ENCODE peak calls at places on chromosomes 16 and 17, in five cellular contexts. U is cardiac muscle cell, T is MM.1S, H is ELF-1, K is left kidney. P is an unnamed sample.

GRCh38 chr17:42913981-42914617 is 13.5 kb downstream of the G6PC1 start:
- DNase-seq in K (no peak), U (no peak), H (no peak), T (no peak), P (no peak)

GRCh38 chr17:72357764-72358365 is 237.0 kb downstream of the SOX9 start:
- DNase-seq in H (no peak), U (no peak), T (no peak), K (no peak), P (no peak)

GRCh38 chr17:39658760-39659159 is 6.4 kb upstream of the TCAP start:
- DNase-seq in K (no peak), U (no peak), T (no peak), H (no peak), P (no peak)

GRCh38 chr17:38333635-38334295 is 10.0 kb downstream of the GPR179 start:
- DNase-seq in K (peak; percentile 72), T (peak; percentile 38), H (peak; percentile 87), U (peak; percentile 29), P (no peak)

GRCh38 chr17:77698903-77699615 is 259.4 kb upstream of the TNRC6C start:
- DNase-seq in H (no peak), T (no peak), K (no peak), U (no peak), P (no peak)

GRCh38 chr17:20983359-20983637 is 59.5 kb downstream of the USP22 start:
- DNase-seq in T (peak; percentile 26), H (no peak), U (no peak), K (no peak), P (no peak)

GRCh38 chr17:55607736-55608341 is 96.6 kb upstream of the SMIM36 start:
- DNase-seq in K (peak; percentile 49), T (no peak), U (peak; percentile 86), H (no peak), P (peak; percentile 79)

GRCh38 chr17:17258998-17259397 is 22.0 kb upstream of the FLCN start:
- DNase-seq in H (no peak), T (no peak), K (no peak), U (no peak), P (no peak)

GRCh38 chr16:30602595-30603277 is 7.5 kb downstream of the ZNF689 start:
- DNase-seq in U (no peak), H (no peak), K (no peak), T (no peak), P (no peak)

GRCh38 chr16:67782567-67783352 is 23.6 kb downstream of the RANBP10 start:
- DNase-seq in K (peak; percentile 8), T (no peak), U (no peak), H (no peak), P (no peak)

GRCh38 chr17:33463887-33464286 is 170.8 kb upstream of the ASIC2 start:
- DNase-seq in T (no peak), H (no peak), K (no peak), U (no peak), P (no peak)

GRCh38 chr17:75749545-75750389 is 15.2 kb downstream of the GALK1 start:
- DNase-seq in T (peak; percentile 75), H (peak; percentile 84), K (peak; percentile 88), U (peak; percentile 80), P (peak; percentile 85)

GRCh38 chr17:64128787-64129514 is 993 bp downstream of the ERN1 start:
- DNase-seq in T (no peak), K (peak; percentile 62), U (peak; percentile 58), H (no peak), P (peak; percentile 47)

GRCh38 chr17:51828901-51829300 is 329.6 kb downstream of the CA10 start:
- DNase-seq in U (no peak), K (no peak), T (no peak), H (no peak), P (no peak)

GRCh38 chr17:67528751-67529436 is 151.8 kb downstream of the PITPNC1 start:
- DNase-seq in K (peak; percentile 94), T (no peak), H (peak; percentile 90), U (peak; percentile 73), P (peak; percentile 85)

GRCh38 chr17:78133971-78134898 is 3.7 kb downstream of the TMC8 start:
- DNase-seq in U (peak; percentile 44), H (peak; percentile 88), K (peak; percentile 85), T (peak; percentile 49), P (peak; percentile 67)

GRCh38 chr16:69703638-69704037 is 22.7 kb downstream of the NQO1 start:
- DNase-seq in H (no peak), U (peak; percentile 65), K (no peak), T (no peak), P (no peak)

GRCh38 chr16:28291651-28292626 is at the start of gene SBK1:
- DNase-seq in T (peak; percentile 86), H (peak; percentile 69), U (peak; percentile 67), K (peak; percentile 92), P (peak; percentile 66)

GRCh38 chr17:13297198-13297597 is 279.4 kb upstream of the ELAC2 start:
- DNase-seq in T (no peak), H (no peak), U (no peak), K (no peak), P (no peak)

GRCh38 chr17:1252203-1252608 is 18.0 kb upstream of the BHLHA9 start:
- DNase-seq in K (peak; percentile 50), T (no peak), H (no peak), U (peak; percentile 70), P (no peak)

GRCh38 chr16:68287276-68288251 is 23.2 kb downstream of the SLC7A6OS start:
- DNase-seq in K (no peak), H (no peak), U (peak; percentile 89), T (no peak), P (no peak)

GRCh38 chr17:67992541-67993152 is 3.6 kb downstream of the C17orf58 start:
- DNase-seq in H (no peak), T (peak; percentile 19), K (no peak), U (peak; percentile 5), P (no peak)

GRCh38 chr16:50396770-50397525 is 28.2 kb upstream of the BRD7 start:
- DNase-seq in T (no peak), U (no peak), H (peak; percentile 53), K (no peak), P (no peak)

GRCh38 chr16:88130681-88131080 is 179.4 kb downstream of the BANP start:
- DNase-seq in U (no peak), K (no peak), T (no peak), H (no peak), P (no peak)

P was measured in mucosa of gallbladder.